ENCODE peak calls at places on chromosomes 11 and 22, in six cellular contexts. V is NCI-H446; T is substantia nigra; D is activated CD4-positive, alpha-beta T cell treated with anti-CD3 and anti-CD28 coated beads, Interleukin-2, amount 50 U/mL, for 1 hour; Y is COLO829; G is occipital lobe. S is an unnamed sample.

GRCh38 chr22:41676134-41676533 is 12.5 kb downstream of the SNU13 start:
- DNase-seq in D (no peak), Y (no peak), G (no peak), T (no peak), V (no peak), S (no peak)

GRCh38 chr11:66727282-66727882 is 1.6 kb downstream of the SPTBN2 start:
- DNase-seq in D (no peak), Y (no peak), G (peak; percentile 44), V (no peak), T (peak; percentile 61), S (no peak)

GRCh38 chr11:2686360-2687222 is 13.2 kb downstream of the KCNQ1OT1 start:
- DNase-seq in G (no peak), Y (no peak), T (no peak), V (no peak), D (no peak), S (no peak)

GRCh38 chr11:68257477-68258362 is 14.1 kb downstream of the C11orf24 start:
- DNase-seq in V (peak; percentile 81), Y (peak; percentile 72), T (peak; percentile 93), G (peak; percentile 87), D (peak; percentile 97), S (peak; percentile 94)

GRCh38 chr11:32374261-32374711 is 61.1 kb downstream of the WT1 start:
- DNase-seq in V (no peak), Y (peak; percentile 54), T (no peak), G (no peak), D (peak; percentile 2), S (peak; percentile 31)

GRCh38 chr11:120499088-120499487 is 12.5 kb upstream of the GRIK4 start:
- DNase-seq in V (no peak), D (no peak), T (no peak), Y (no peak), G (no peak), S (no peak)

GRCh38 chr11:36451045-36451444 is 59.0 kb downstream of the TRAF6 start:
- DNase-seq in V (no peak), D (no peak), Y (no peak), G (no peak), T (no peak), S (no peak)

GRCh38 chr11:84398017-84398626 is 1112.0 kb upstream of the CCDC90B start:
- DNase-seq in V (peak; percentile 33), T (no peak), Y (peak; percentile 32), D (no peak), G (no peak), S (no peak)

GRCh38 chr11:3880724-3881123 is 25.3 kb downstream of the STIM1 start:
- DNase-seq in V (no peak), D (no peak), Y (no peak), T (no peak), G (no peak), S (no peak)

GRCh38 chr11:15707971-15708370 is 593.2 kb downstream of the INSC start:
- DNase-seq in V (peak; percentile 37), G (no peak), T (peak; percentile 11), Y (peak; percentile 32), D (no peak), S (peak; percentile 45)

GRCh38 chr11:75167617-75168016 is 16.7 kb downstream of the SLCO2B1 start:
- DNase-seq in Y (no peak), G (no peak), T (no peak), V (no peak), D (no peak), S (no peak)

GRCh38 chr22:37823134-37823985 is at the start of gene GALR3:
- DNase-seq in V (no peak), D (no peak), T (peak; percentile 33), Y (no peak), G (no peak), S (no peak)

GRCh38 chr11:88523362-88524028 is 186.0 kb upstream of the CTSC start:
- DNase-seq in T (no peak), G (no peak), Y (no peak), D (no peak), V (no peak), S (no peak)

GRCh38 chr22:17112491-17113042 is 8.6 kb downstream of the TMEM121B start:
- DNase-seq in G (no peak), T (no peak), V (no peak), D (no peak), Y (no peak), S (no peak)

GRCh38 chr11:217704-218103 is 10.2 kb downstream of the RIC8A start:
- DNase-seq in T (no peak), D (no peak), Y (no peak), V (no peak), G (no peak), S (no peak)

GRCh38 chr11:119907934-119908760 is 179.1 kb upstream of the NECTIN1 start:
- DNase-seq in V (no peak), T (peak; percentile 32), G (no peak), Y (no peak), D (no peak), S (no peak)

GRCh38 chr11:88297320-88298263 is 39.9 kb downstream of the CTSC start:
- DNase-seq in D (no peak), G (no peak), Y (no peak), T (no peak), V (no peak), S (no peak)

GRCh38 chr11:119284344-119285157 is 32.4 kb downstream of the MCAM start:
- DNase-seq in G (no peak), D (no peak), Y (peak; percentile 36), V (no peak), T (no peak), S (no peak)